ENCODE peak calls at places on chromosome 5, in ten cellular contexts. Z is IMR-90; O is breast epithelium; W is CD4-positive, alpha-beta T cell; J is upper lobe of right lung; V is K562; X is HCT116; S is psoas muscle; B is uterus; Y is brain microvascular endothelial cell. R is an unnamed sample.

GRCh38 chr5:66595877-66596790 is at the start of gene MAST4:
- DNase-seq in X (peak), Z (peak), B (peak), V (peak), W (no peak), Y (peak), J (peak), O (peak), S (peak), R (peak)

GRCh38 chr5:154086123-154086522 is 47.4 kb downstream of the MFAP3 start:
- DNase-seq in V (no peak), S (no peak), Z (no peak), X (no peak), O (no peak), W (no peak), B (no peak), Y (no peak), J (no peak), R (no peak)

GRCh38 chr5:115599502-115599901 is 2.8 kb downstream of the TICAM2 start:
- DNase-seq in Z (peak), X (no peak), W (no peak), Y (peak), O (no peak), S (no peak), J (no peak), V (no peak), B (no peak), R (no peak)

GRCh38 chr5:574906-575305 is 37.2 kb upstream of the CEP72 start:
- DNase-seq in Y (no peak), V (no peak), X (no peak), O (no peak), J (no peak), S (no peak), B (no peak), W (no peak), Z (no peak), R (no peak)

GRCh38 chr5:346229-346935 is 24.9 kb downstream of the AHRR start:
- DNase-seq in S (no peak), W (no peak), Z (no peak), O (no peak), V (peak), X (no peak), B (no peak), J (no peak), Y (no peak), R (no peak)

GRCh38 chr5:74507596-74507995 is 132.9 kb downstream of the ENC1 start:
- DNase-seq in Z (no peak), Y (no peak), X (no peak), J (no peak), B (no peak), W (no peak), O (no peak), V (no peak), S (no peak), R (no peak)

GRCh38 chr5:160480652-160481051 is 59.0 kb downstream of the PTTG1 start:
- DNase-seq in V (no peak), Y (no peak), X (no peak), W (no peak), S (no peak), Z (no peak), J (no peak), B (no peak), O (no peak), R (no peak)

GRCh38 chr5:5688194-5688924 is 265.9 kb downstream of the ICE1 start:
- DNase-seq in J (no peak), Y (no peak), V (no peak), X (no peak), S (no peak), O (no peak), B (no peak), Z (no peak), W (no peak), R (no peak)

GRCh38 chr5:123398058-123398728 is 25.0 kb downstream of the CEP120 start:
- DNase-seq in Y (no peak), W (no peak), B (no peak), S (no peak), X (no peak), V (no peak), J (no peak), O (no peak), Z (no peak), R (no peak)

GRCh38 chr5:137016783-137017324 is 482.3 kb downstream of the SPOCK1 start:
- DNase-seq in X (no peak), W (no peak), Z (no peak), S (no peak), B (no peak), J (no peak), O (no peak), V (no peak), Y (no peak), R (no peak)

GRCh38 chr5:152097128-152097527 is 172.5 kb upstream of the GLRA1 start:
- DNase-seq in S (no peak), O (no peak), W (no peak), B (no peak), J (no peak), Y (no peak), Z (no peak), X (no peak), V (no peak), R (no peak)

GRCh38 chr5:61132559-61132958 is 29.7 kb downstream of the SMIM15 start:
- DNase-seq in W (no peak), Y (peak), V (no peak), O (no peak), B (no peak), S (no peak), J (no peak), Z (peak), X (no peak), R (no peak)

GRCh38 chr5:95543017-95543705 is 11.6 kb downstream of the SKIC3 start:
- DNase-seq in Y (no peak), B (no peak), X (no peak), S (no peak), W (no peak), V (peak), O (no peak), J (no peak), Z (peak), R (no peak)

GRCh38 chr5:36150676-36151433 is 832 bp downstream of the LMBRD2 start:
- DNase-seq in Y (peak), O (no peak), S (peak), W (peak), V (peak), X (peak), J (no peak), B (no peak), Z (peak), R (peak)

GRCh38 chr5:151685749-151686672 is 704 bp downstream of the SPARC start:
- DNase-seq in V (no peak), X (no peak), O (no peak), S (no peak), W (no peak), J (no peak), Y (no peak), Z (no peak), B (no peak), R (no peak)

GRCh38 chr5:1769752-1770442 is 29.7 kb downstream of the MRPL36 start:
- DNase-seq in X (no peak), S (no peak), Z (no peak), J (no peak), O (no peak), B (no peak), W (no peak), V (no peak), Y (no peak), R (no peak)

GRCh38 chr5:77339491-77339890 is 129.0 kb downstream of the PDE8B start:
- DNase-seq in X (no peak), O (no peak), B (no peak), V (no peak), W (no peak), Y (no peak), J (no peak), S (no peak), Z (no peak), R (no peak)

GRCh38 chr5:73901045-73901444 is 275.0 kb downstream of the ARHGEF28 start:
- DNase-seq in Y (peak), B (peak), S (no peak), O (peak), J (no peak), W (no peak), V (no peak), Z (peak), X (peak), R (peak)

GRCh38 chr5:50717615-50718014 is 51.2 kb downstream of the PARP8 start:
- DNase-seq in Y (no peak), W (no peak), J (no peak), Z (no peak), X (no peak), O (no peak), S (no peak), B (no peak), V (no peak), R (no peak)

GRCh38 chr5:26486631-26487030 is 551.8 kb downstream of the CDH9 start:
- DNase-seq in O (no peak), B (no peak), W (no peak), S (no peak), V (no peak), Z (no peak), J (no peak), Y (no peak), X (no peak), R (no peak)

GRCh38 chr5:158456756-158457155 is 597.8 kb upstream of the CLINT1 start:
- DNase-seq in S (peak), O (no peak), Z (peak), Y (peak), B (no peak), J (no peak), V (no peak), X (no peak), W (no peak), R (peak)

GRCh38 chr5:82174128-82174918 is 103.8 kb downstream of the RPS23 start:
- DNase-seq in Z (peak), B (peak), J (peak), Y (peak), O (no peak), W (peak), V (peak), S (peak), X (peak), R (peak)

GRCh38 chr5:180209137-180209581 is at the start of gene RASGEF1C:
- DNase-seq in S (peak), W (peak), O (no peak), X (peak), B (peak), Z (peak), J (peak), V (peak), Y (no peak), R (peak)

GRCh38 chr5:135236951-135237791 is 161.9 kb downstream of the MACROH2A1 start:
- DNase-seq in X (no peak), V (no peak), S (no peak), J (peak), B (peak), Y (no peak), O (peak), Z (no peak), W (no peak), R (no peak)

GRCh38 chr5:95081500-95082355 is 203.2 kb downstream of the MCTP1 start:
- DNase-seq in Y (peak), V (no peak), X (no peak), W (no peak), B (no peak), J (peak), O (no peak), Z (peak), S (no peak), R (peak)

GRCh38 chr5:119367502-119368237 is 11.9 kb downstream of the TNFAIP8 start:
- DNase-seq in B (no peak), S (no peak), W (no peak), J (no peak), Z (peak), X (no peak), V (no peak), Y (no peak), O (no peak), R (peak)

GRCh38 chr5:76695336-76695735 is 20.6 kb upstream of the F2R start:
- DNase-seq in B (no peak), O (no peak), X (no peak), J (no peak), Y (no peak), V (no peak), W (no peak), Z (no peak), S (no peak), R (no peak)

GRCh38 chr5:131265318-131265803 is 1.5 kb downstream of the CDC42SE2 start:
- DNase-seq in J (no peak), B (no peak), O (no peak), X (peak), Y (no peak), V (peak), Z (peak), W (no peak), S (no peak), R (peak)

GRCh38 chr5:119328753-119329602 is 26.8 kb upstream of the TNFAIP8 start:
- DNase-seq in X (no peak), Z (peak), Y (peak), V (no peak), B (no peak), O (no peak), W (peak), J (no peak), S (no peak), R (no peak)

GRCh38 chr5:119411935-119412623 is 40.2 kb upstream of the HSD17B4 start:
- DNase-seq in Z (peak), W (peak), S (peak), O (no peak), B (peak), Y (peak), X (peak), V (peak), J (peak), R (peak)

GRCh38 chr5:76608833-76609232 is 14.4 kb downstream of the F2RL2 start:
- DNase-seq in V (peak), O (no peak), Z (peak), J (no peak), X (peak), W (no peak), Y (peak), S (no peak), B (no peak), R (no peak)

GRCh38 chr5:158423623-158424200 is 564.8 kb upstream of the CLINT1 start:
- DNase-seq in W (no peak), O (no peak), B (no peak), X (no peak), J (no peak), S (no peak), V (no peak), Y (no peak), Z (peak), R (no peak)

GRCh38 chr5:180599590-180599914 is 8.3 kb upstream of the SCGB3A1 start:
- DNase-seq in Z (no peak), O (no peak), B (no peak), S (no peak), Y (no peak), V (peak), W (no peak), J (no peak), X (no peak), R (no peak)

GRCh38 chr5:155128786-155129512 is 115.4 kb downstream of the KIF4B start:
- DNase-seq in V (no peak), Z (no peak), O (no peak), W (no peak), S (peak), J (no peak), Y (no peak), X (no peak), B (no peak), R (peak)

GRCh38 chr5:3288325-3288724 is 307.3 kb upstream of the IRX1 start:
- DNase-seq in B (no peak), J (no peak), V (no peak), Y (no peak), X (no peak), S (no peak), Z (no peak), W (no peak), O (no peak), R (no peak)

GRCh38 chr5:167245871-167246270 is 1045.6 kb upstream of the WWC1 start:
- DNase-seq in X (no peak), Y (no peak), O (no peak), V (no peak), B (no peak), S (no peak), Z (no peak), J (no peak), W (no peak), R (peak)

GRCh38 chr5:33432656-33433055 is 8.1 kb upstream of the TARS1 start:
- DNase-seq in Y (no peak), V (no peak), O (no peak), B (no peak), Z (no peak), S (no peak), W (no peak), J (no peak), X (no peak), R (no peak)

GRCh38 chr5:159456722-159457462 is 126.6 kb upstream of the IL12B start:
- DNase-seq in O (no peak), W (no peak), Z (peak), X (peak), S (no peak), B (no peak), J (no peak), Y (no peak), V (no peak), R (peak)

GRCh38 chr5:135371738-135372232 is 27.2 kb downstream of the MACROH2A1 start:
- DNase-seq in V (no peak), X (no peak), W (no peak), Z (peak), S (no peak), Y (no peak), B (no peak), O (no peak), J (no peak), R (no peak)

GRCh38 chr5:163463063-163463435 is 2.6 kb downstream of the HMMR start:
- DNase-seq in O (no peak), V (no peak), Z (no peak), Y (no peak), B (no peak), W (no peak), S (no peak), X (no peak), J (no peak), R (no peak)
- H3K27ac ChIP-seq in O (no peak), V (peak), Z (no peak), Y (peak), B (no peak), W (no peak), S (no peak), X (no peak), J (no peak), R (peak)

GRCh38 chr5:139385061-139385889 is 2.2 kb upstream of the SLC23A1 start:
- DNase-seq in J (peak), B (no peak), O (no peak), X (no peak), W (no peak), Y (no peak), Z (no peak), V (peak), S (no peak), R (no peak)
- TF ChIP-seq CTCF in J (peak), B (no peak), O (no peak), X (peak), W (no peak), Y (peak), Z (no peak), V (peak), S (peak), R (no peak)

DNA sequence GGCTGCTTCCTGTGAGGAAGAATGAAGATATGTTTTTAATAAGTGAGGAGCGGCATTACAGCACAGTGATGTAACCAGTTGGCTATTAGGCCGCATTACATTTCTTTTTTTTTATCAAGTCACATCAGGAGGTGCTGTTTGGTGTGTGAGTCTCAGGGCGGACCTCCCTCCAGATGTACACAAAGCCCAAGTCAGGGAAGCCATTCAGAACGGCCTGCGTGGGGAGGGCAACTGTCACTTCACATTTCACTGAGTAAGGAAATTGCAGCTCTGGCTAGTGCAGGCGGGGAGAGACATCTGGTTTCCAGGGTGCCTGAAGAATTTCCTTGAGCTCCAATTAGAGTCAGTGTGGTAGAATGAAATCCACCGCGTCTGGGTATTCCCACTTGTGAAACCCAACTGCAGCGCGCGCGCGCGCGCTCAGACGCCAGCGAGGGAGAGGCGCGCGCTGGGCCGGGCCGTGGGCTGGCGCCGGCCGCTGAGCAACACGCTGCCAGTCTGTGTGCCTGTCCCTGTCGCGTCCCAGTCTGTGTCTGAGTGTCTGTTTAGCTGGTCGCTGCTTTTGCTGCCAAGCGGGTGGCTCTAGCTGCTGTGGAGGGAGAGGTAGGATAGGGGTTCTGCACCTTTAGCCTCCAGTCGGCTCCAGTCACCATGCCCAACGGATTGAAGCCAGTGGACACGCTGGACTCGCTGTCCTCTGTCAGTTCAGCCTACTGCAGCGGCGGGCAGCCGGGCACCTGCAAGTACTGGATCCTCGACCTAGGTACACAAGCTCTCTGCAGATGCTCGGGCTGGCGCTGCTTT is 140.8 kb upstream of the OTULINL start:
- DNase-seq in Z (peak), W (no peak), J (no peak), O (no peak), X (no peak), Y (peak), S (peak), V (no peak), B (peak), R (no peak)
- H3K27ac ChIP-seq in Z (peak), W (no peak), J (no peak), O (peak), X (no peak), Y (peak), S (peak), V (no peak), B (peak), R (no peak)

DNA sequence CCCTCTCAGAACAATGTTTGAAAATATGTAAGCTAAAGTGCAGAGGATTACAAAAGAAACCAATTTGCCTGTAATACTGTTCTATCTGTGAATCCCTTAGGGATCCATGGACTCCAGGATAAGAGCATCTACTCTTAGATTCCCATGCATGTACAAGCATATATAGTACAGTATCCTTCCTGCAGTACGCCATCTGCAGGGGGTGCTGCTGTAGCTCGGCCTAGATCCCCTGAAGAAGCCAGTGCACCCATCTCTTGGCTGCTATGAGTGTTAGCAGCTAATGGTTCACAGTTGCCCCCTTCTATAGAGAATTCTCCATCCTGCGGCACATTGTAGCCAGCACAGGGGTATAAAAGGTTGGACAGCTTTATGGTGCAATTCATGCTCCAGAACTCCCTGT is 61.8 kb upstream of the SLC30A5 start:
- DNase-seq in B (no peak), V (peak), S (no peak), Z (no peak), X (no peak), W (no peak), O (no peak), J (no peak), Y (no peak), R (no peak)
- TF ChIP-seq CTCF in B (no peak), V (peak), S (no peak), Z (no peak), X (peak), W (no peak), O (no peak), J (no peak), Y (peak), R (no peak)

GRCh38 chr5:93246093-93246855 is 334.7 kb downstream of the NR2F1-AS1 start:
- DNase-seq in S (no peak), X (no peak), Y (no peak), O (no peak), J (no peak), W (no peak), V (no peak), Z (peak), B (peak), R (no peak)
- H3K27ac ChIP-seq in S (no peak), X (peak), Y (no peak), O (peak), J (no peak), W (no peak), V (no peak), Z (peak), B (peak), R (no peak)

DNA sequence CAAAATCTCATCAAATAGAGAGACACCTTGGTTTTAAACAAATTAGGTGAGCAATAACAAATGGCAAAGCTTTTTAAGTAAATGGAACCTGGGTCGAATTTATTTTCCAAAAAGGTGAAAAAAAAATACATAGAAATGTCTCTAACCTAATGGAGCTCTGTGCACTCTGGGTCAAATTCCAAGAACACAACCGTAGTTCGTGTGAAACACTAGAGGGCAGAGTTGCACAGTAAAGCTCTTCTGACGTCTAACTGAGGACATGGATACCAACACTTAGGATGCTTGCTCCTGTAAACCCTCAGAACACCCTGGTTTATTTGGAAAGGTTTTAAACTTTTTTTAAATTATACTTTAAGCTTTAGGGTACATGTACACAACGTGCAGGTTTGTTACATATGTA is 18.9 kb downstream of the MARCHF11 start:
- DNase-seq in O (no peak), V (peak), B (no peak), W (no peak), J (no peak), X (peak), Z (peak), S (no peak), Y (peak), R (peak)
- TF ChIP-seq CTCF in O (no peak), V (peak), B (peak), W (peak), J (peak), X (peak), Z (peak), S (peak), Y (peak), R (peak)

R was measured in RWPE1.